ENCODE peak calls at places on chromosomes 11 and 22, in eight cellular contexts. S is right atrium auricular region, F is AML-193, R is left ventricle myocardium superior, C is GM13977, V is H54, Z is T-helper 2 cell, P is uterus. T is an unnamed sample.

GRCh38 chr11:77278595-77279506 is 22.6 kb downstream of the GDPD4 start:
- DNase-seq in S (no peak), F (no peak), R (no peak), C (no peak), V (no peak), Z (no peak), P (no peak), T (no peak)

GRCh38 chr11:9461760-9462134 is 935 bp downstream of the ZNF143 start:
- DNase-seq in S (no peak), F (no peak), R (no peak), C (no peak), V (no peak), Z (no peak), P (no peak), T (no peak)

GRCh38 chr11:18650859-18651557 is 16.9 kb upstream of the SPTY2D1 start:
- DNase-seq in S (peak), F (peak), R (no peak), C (peak), V (peak), Z (no peak), P (no peak), T (peak)

GRCh38 chr11:46120711-46121327 is 435 bp downstream of the PHF21A start:
- DNase-seq in S (no peak), F (no peak), R (peak), C (no peak), V (peak), Z (no peak), P (peak), T (peak)

GRCh38 chr22:35175392-35175791 is 81.9 kb upstream of the HMGXB4 start:
- DNase-seq in S (no peak), F (no peak), R (no peak), C (no peak), V (no peak), Z (no peak), P (no peak), T (no peak)

GRCh38 chr22:25420925-25421904 is 143.3 kb upstream of the GRK3 start:
- DNase-seq in S (no peak), F (no peak), R (no peak), C (no peak), V (no peak), Z (no peak), P (no peak), T (peak)

GRCh38 chr11:78961938-78962701 is 387.5 kb upstream of the NARS2 start:
- DNase-seq in S (no peak), F (no peak), R (no peak), C (peak), V (no peak), Z (no peak), P (peak), T (peak)

GRCh38 chr11:10930961-10931760 is 73.3 kb upstream of the ZBED5 start:
- DNase-seq in S (peak), F (no peak), R (peak), C (peak), V (peak), Z (no peak), P (peak), T (peak)

GRCh38 chr22:31084811-31085492 is 3.8 kb downstream of the SMTN start:
- DNase-seq in S (peak), F (peak), R (peak), C (peak), V (no peak), Z (peak), P (peak), T (peak)

GRCh38 chr11:132817387-132817786 is 714.9 kb downstream of the OPCML start:
- DNase-seq in S (no peak), F (no peak), R (no peak), C (no peak), V (no peak), Z (no peak), P (no peak), T (no peak)

GRCh38 chr22:20566420-20567260 is 59.2 kb downstream of the MED15 start:
- DNase-seq in S (no peak), F (no peak), R (peak), C (no peak), V (no peak), Z (no peak), P (peak), T (no peak)